ENCODE peak calls at places on chromosome 17, in five cellular contexts. One of them, this sample, is unnamed.

GRCh38 chr17:28405632-28406477 is at the start of gene SLC46A1:
- DNase-seq in sigmoid colon: peak; percentile 81
- DNase-seq in prostate gland: peak; percentile 48
- DNase-seq in esophagus muscularis mucosa: no peak
- DNase-seq in stomach: peak; percentile 65
- DNase-seq in this sample: peak; percentile 73

GRCh38 chr17:28760987-28761562 is 17.3 kb downstream of the TRAF4 start:
- DNase-seq in stomach: peak; percentile 87
- DNase-seq in sigmoid colon: peak; percentile 78
- DNase-seq in esophagus muscularis mucosa: no peak
- DNase-seq in prostate gland: peak; percentile 86
- DNase-seq in this sample: peak; percentile 59

GRCh38 chr17:80835816-80836657 is 155.6 kb upstream of the CHMP6 start:
- DNase-seq in esophagus muscularis mucosa: no peak
- DNase-seq in stomach: no peak
- DNase-seq in sigmoid colon: no peak
- DNase-seq in prostate gland: no peak
- DNase-seq in this sample: no peak

GRCh38 chr17:66944365-66945203 is 19.9 kb upstream of the CACNG4 start:
- DNase-seq in sigmoid colon: no peak
- DNase-seq in stomach: no peak
- DNase-seq in prostate gland: peak; percentile 50
- DNase-seq in esophagus muscularis mucosa: no peak
- DNase-seq in this sample: no peak

GRCh38 chr17:19415311-19415710 is 4.3 kb downstream of the RNF112 start:
- DNase-seq in prostate gland: no peak
- DNase-seq in sigmoid colon: no peak
- DNase-seq in stomach: no peak
- DNase-seq in esophagus muscularis mucosa: no peak
- DNase-seq in this sample: no peak

GRCh38 chr17:62871291-62871690 is 63.2 kb upstream of the MARCHF10 start:
- DNase-seq in stomach: no peak
- DNase-seq in esophagus muscularis mucosa: no peak
- DNase-seq in prostate gland: no peak
- DNase-seq in sigmoid colon: no peak
- DNase-seq in this sample: no peak

GRCh38 chr17:38572665-38573365 is 32.9 kb downstream of the SRCIN1 start:
- DNase-seq in esophagus muscularis mucosa: no peak
- DNase-seq in stomach: peak; percentile 34
- DNase-seq in sigmoid colon: no peak
- DNase-seq in prostate gland: no peak
- DNase-seq in this sample: no peak

GRCh38 chr17:42679001-42679491 is 2.3 kb upstream of the PLEKHH3 start:
- DNase-seq in sigmoid colon: no peak
- DNase-seq in prostate gland: peak; percentile 24
- DNase-seq in esophagus muscularis mucosa: no peak
- DNase-seq in stomach: peak; percentile 63
- DNase-seq in this sample: peak; percentile 76

GRCh38 chr17:51795401-51795800 is 363.1 kb downstream of the CA10 start:
- DNase-seq in prostate gland: no peak
- DNase-seq in sigmoid colon: no peak
- DNase-seq in esophagus muscularis mucosa: no peak
- DNase-seq in stomach: no peak
- DNase-seq in this sample: no peak

GRCh38 chr17:64083093-64083492 is 46.9 kb downstream of the ERN1 start:
- DNase-seq in prostate gland: no peak
- DNase-seq in esophagus muscularis mucosa: no peak
- DNase-seq in sigmoid colon: no peak
- DNase-seq in stomach: no peak
- DNase-seq in this sample: no peak

GRCh38 chr17:64077409-64077808 is 52.5 kb downstream of the ERN1 start:
- DNase-seq in stomach: peak; percentile 60
- DNase-seq in esophagus muscularis mucosa: no peak
- DNase-seq in prostate gland: no peak
- DNase-seq in sigmoid colon: no peak
- DNase-seq in this sample: no peak

GRCh38 chr17:64083571-64084085 is 46.3 kb downstream of the ERN1 start:
- DNase-seq in sigmoid colon: no peak
- DNase-seq in esophagus muscularis mucosa: no peak
- DNase-seq in prostate gland: no peak
- DNase-seq in stomach: no peak
- DNase-seq in this sample: no peak

GRCh38 chr17:64081802-64082799 is 47.8 kb downstream of the ERN1 start:
- DNase-seq in sigmoid colon: no peak
- DNase-seq in prostate gland: peak; percentile 69
- DNase-seq in esophagus muscularis mucosa: no peak
- DNase-seq in stomach: no peak
- DNase-seq in this sample: peak; percentile 34

DNA sequence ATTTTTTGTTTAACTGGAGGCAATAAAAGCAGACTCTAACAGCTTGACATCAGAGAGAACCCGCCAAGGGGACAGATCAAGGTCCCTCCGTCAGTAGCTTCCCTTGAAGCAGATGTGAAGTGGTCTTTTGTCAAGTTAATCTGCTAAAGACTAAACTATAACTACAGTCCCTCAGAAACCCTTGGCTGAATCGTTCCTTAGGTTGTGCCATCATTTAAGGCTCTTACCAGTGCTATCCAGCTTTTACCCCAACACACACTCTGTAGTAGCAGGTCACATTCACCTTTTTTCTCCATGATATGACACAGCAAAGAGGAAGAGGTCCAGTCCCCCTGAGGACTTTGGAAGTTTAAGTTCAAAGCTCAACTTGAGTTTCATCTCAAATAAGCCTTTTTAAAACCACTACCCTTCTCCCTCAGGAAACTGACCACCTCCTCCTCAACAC is 49.7 kb downstream of the ERN1 start:
- DNase-seq in stomach: no peak
- DNase-seq in sigmoid colon: no peak
- DNase-seq in esophagus muscularis mucosa: no peak
- DNase-seq in prostate gland: no peak
- DNase-seq in this sample: no peak
- H3K4me1 ChIP-seq in stomach: peaks cover 63% of the 10 kb centered on the region
- H3K4me1 ChIP-seq in sigmoid colon: peaks cover 7% of the 10 kb centered on the region
- H3K4me1 ChIP-seq in esophagus muscularis mucosa: peaks cover 3% of the 10 kb centered on the region
- H3K4me1 ChIP-seq in prostate gland: peaks cover 16% of the 10 kb centered on the region
- H3K4me1 ChIP-seq in this sample: peaks cover 27% of the 10 kb centered on the region

GRCh38 chr17:64245218-64246145 is 17.6 kb downstream of the TEX2 start:
- DNase-seq in stomach: no peak
- DNase-seq in prostate gland: no peak
- DNase-seq in esophagus muscularis mucosa: no peak
- DNase-seq in sigmoid colon: no peak
- DNase-seq in this sample: no peak

GRCh38 chr17:64240741-64241347 is 22.2 kb downstream of the TEX2 start:
- DNase-seq in prostate gland: peak; percentile 10
- DNase-seq in sigmoid colon: peak; percentile 92
- DNase-seq in stomach: no peak
- DNase-seq in esophagus muscularis mucosa: no peak
- DNase-seq in this sample: peak; percentile 35

GRCh38 chr17:64242633-64243032 is 20.4 kb downstream of the TEX2 start:
- DNase-seq in esophagus muscularis mucosa: no peak
- DNase-seq in prostate gland: no peak
- DNase-seq in sigmoid colon: no peak
- DNase-seq in stomach: no peak
- DNase-seq in this sample: no peak

GRCh38 chr17:64244165-64244564 is 18.9 kb downstream of the TEX2 start:
- DNase-seq in sigmoid colon: no peak
- DNase-seq in stomach: no peak
- DNase-seq in esophagus muscularis mucosa: no peak
- DNase-seq in prostate gland: no peak
- DNase-seq in this sample: no peak

GRCh38 chr17:64243340-64243739 is 19.7 kb downstream of the TEX2 start:
- DNase-seq in stomach: no peak
- DNase-seq in prostate gland: no peak
- DNase-seq in sigmoid colon: no peak
- DNase-seq in esophagus muscularis mucosa: no peak
- DNase-seq in this sample: no peak
- TF ChIP-seq POLR2AphosphoS5 in stomach: no peak
- TF ChIP-seq POLR2AphosphoS5 in prostate gland: no peak
- TF ChIP-seq POLR2AphosphoS5 in sigmoid colon: no peak
- TF ChIP-seq POLR2AphosphoS5 in esophagus muscularis mucosa: no peak
- TF ChIP-seq POLR2AphosphoS5 in this sample: no peak

DNA sequence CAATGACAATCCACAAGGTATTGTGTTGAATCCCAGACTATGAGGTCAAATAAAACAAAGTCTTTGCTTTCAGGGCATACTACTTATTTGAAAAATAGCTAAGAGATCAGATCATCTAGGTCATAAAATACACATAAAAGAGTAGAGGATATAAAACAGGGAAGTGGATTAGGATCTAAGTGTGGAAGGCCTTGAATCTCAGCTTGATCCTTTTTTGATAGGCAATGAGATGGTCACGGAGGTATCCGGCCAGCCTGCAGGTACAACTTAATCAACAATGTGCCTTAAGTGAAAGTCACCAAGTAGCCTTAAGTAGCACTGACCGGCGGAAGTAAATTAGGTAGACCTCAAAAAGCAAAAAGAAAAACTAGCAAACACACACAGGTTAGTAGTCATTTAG is 901.7 kb downstream of the KCNJ2 start:
- DNase-seq in esophagus muscularis mucosa: no peak
- DNase-seq in sigmoid colon: no peak
- DNase-seq in stomach: no peak
- DNase-seq in prostate gland: no peak
- DNase-seq in this sample: no peak
- H3K4me1 ChIP-seq in esophagus muscularis mucosa: no peaks in the 10 kb centered on the region
- H3K4me1 ChIP-seq in sigmoid colon: no peaks in the 10 kb centered on the region
- H3K4me1 ChIP-seq in stomach: no peaks in the 10 kb centered on the region
- H3K4me1 ChIP-seq in prostate gland: no peaks in the 10 kb centered on the region
- H3K4me1 ChIP-seq in this sample: no peaks in the 10 kb centered on the region

DNA sequence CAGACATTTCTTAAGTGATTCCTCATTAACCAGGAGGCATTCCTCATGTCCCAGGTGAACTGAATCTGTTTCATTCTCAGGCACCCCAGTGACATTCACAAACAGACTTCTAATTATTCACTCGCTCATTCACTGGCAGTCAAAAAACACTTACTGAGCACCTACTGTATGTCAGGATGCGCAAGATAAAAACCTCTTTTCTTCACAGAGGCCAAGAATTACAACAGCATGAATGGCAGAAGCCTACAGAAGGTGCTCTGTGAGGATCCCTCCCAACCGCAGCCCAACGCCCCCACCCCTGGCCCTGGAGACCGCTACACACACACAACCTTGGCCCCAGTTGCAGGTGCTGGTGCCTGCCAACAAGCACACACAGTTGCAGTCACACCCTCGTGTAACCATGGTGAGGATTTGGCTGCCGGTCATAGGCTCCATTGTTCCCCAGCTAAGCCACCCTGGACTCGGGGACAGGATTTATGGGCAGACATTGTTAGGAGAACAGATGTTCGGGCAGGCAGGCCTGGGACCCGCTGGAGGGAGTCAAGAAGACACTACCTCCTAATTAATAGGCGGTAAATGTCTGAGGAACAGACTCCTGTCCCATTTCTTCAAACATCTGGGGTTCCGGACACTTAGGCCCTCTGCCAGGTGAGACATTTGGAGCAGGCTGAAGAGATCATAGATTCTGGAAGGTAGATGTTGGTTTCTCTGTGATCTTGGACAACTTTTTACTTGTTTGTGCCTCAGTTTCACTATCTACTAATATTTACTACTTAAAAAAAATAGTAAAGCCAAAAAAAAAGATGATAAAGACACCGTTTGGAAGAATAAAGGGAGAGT is 43.2 kb downstream of the CUEDC1 start:
- DNase-seq in sigmoid colon: peak; percentile 97
- DNase-seq in esophagus muscularis mucosa: no peak
- DNase-seq in stomach: peak; percentile 97
- DNase-seq in prostate gland: peak; percentile 96
- DNase-seq in this sample: peak; percentile 92
- TF ChIP-seq POLR2AphosphoS5 in sigmoid colon: peak; percentile 38
- TF ChIP-seq POLR2AphosphoS5 in esophagus muscularis mucosa: peak; percentile 62
- TF ChIP-seq POLR2AphosphoS5 in stomach: peak; percentile 64
- TF ChIP-seq POLR2AphosphoS5 in prostate gland: peak; percentile 94
- TF ChIP-seq POLR2AphosphoS5 in this sample: peak; percentile 54

GRCh38 chr17:41523225-41523593 is 4.5 kb upstream of the KRT15 start:
- DNase-seq in esophagus muscularis mucosa: no peak
- DNase-seq in prostate gland: no peak
- DNase-seq in stomach: no peak
- DNase-seq in sigmoid colon: no peak
- DNase-seq in this sample: no peak

GRCh38 chr17:41521574-41522261 is 3.0 kb upstream of the KRT15 start:
- DNase-seq in sigmoid colon: no peak
- DNase-seq in prostate gland: no peak
- DNase-seq in esophagus muscularis mucosa: no peak
- DNase-seq in stomach: peak; percentile 51
- DNase-seq in this sample: peak; percentile 88

GRCh38 chr17:41523787-41524186 is 4.3 kb downstream of the KRT19 start:
- DNase-seq in stomach: peak; percentile 43
- DNase-seq in sigmoid colon: no peak
- DNase-seq in prostate gland: no peak
- DNase-seq in esophagus muscularis mucosa: no peak
- DNase-seq in this sample: peak; percentile 38

GRCh38 chr17:41520821-41521521 is 2.3 kb upstream of the KRT15 start:
- DNase-seq in prostate gland: no peak
- DNase-seq in esophagus muscularis mucosa: no peak
- DNase-seq in sigmoid colon: no peak
- DNase-seq in stomach: no peak
- DNase-seq in this sample: peak; percentile 79

DNA sequence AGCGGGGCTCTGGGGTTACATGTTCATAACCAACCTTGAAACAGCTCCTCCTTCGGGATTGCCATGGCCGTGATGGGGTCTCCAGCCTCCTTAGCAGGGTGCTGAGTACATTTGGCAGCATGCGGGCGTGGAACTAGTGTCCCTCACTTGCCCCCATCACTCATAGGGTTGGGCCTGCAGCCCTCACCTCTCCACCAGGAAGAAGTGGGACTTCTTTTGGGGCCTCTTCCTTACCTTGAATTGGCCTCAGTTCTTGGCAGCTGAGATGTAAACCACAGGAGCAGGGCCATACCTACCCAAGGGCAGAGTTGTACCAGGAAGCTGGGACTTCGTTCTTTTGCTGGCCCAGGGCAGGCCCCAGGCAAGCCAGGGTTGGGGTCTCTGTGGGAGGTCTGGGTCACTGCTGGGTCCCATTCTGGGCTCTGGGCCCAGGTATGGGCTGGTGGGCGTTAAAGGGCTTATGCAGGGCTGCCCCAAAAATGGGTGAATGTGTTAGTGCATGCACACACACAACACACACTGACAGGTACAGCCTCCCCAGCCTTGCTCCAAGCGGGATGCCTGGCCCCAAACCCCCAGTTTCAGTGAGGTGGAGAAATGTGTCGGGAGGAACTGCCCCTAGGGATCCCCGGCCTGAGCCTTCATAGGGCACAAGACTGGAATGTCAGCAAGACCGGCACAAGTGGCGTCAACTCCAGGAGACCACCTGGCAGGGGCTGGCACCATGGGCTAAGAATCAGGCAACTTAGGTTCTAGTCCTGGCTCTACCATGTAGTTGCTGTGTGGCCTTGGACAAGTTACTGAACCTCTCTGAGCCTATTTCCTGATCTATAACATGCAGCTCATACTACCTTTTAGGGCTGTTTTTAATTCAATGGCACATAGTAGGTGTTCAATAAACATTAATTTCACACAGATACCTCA is 3.9 kb upstream of the KRT15 start:
- DNase-seq in esophagus muscularis mucosa: no peak
- DNase-seq in stomach: no peak
- DNase-seq in sigmoid colon: no peak
- DNase-seq in prostate gland: no peak
- DNase-seq in this sample: peak; percentile 50
- H3K4me1 ChIP-seq in esophagus muscularis mucosa: peaks cover under 1% of the 10 kb centered on the region
- H3K4me1 ChIP-seq in stomach: peaks cover 57% of the 10 kb centered on the region
- H3K4me1 ChIP-seq in sigmoid colon: peaks cover 1% of the 10 kb centered on the region
- H3K4me1 ChIP-seq in prostate gland: peaks cover 8% of the 10 kb centered on the region
- H3K4me1 ChIP-seq in this sample: peaks cover 52% of the 10 kb centered on the region

GRCh38 chr17:8143581-8144400 is 8.4 kb downstream of the PER1 start:
- DNase-seq in prostate gland: no peak
- DNase-seq in stomach: no peak
- DNase-seq in esophagus muscularis mucosa: no peak
- DNase-seq in sigmoid colon: no peak
- DNase-seq in this sample: no peak
- TF ChIP-seq POLR2AphosphoS5 in prostate gland: no peak
- TF ChIP-seq POLR2AphosphoS5 in stomach: no peak
- TF ChIP-seq POLR2AphosphoS5 in esophagus muscularis mucosa: peak; percentile 76
- TF ChIP-seq POLR2AphosphoS5 in sigmoid colon: peak; percentile 52
- TF ChIP-seq POLR2AphosphoS5 in this sample: peak; percentile 45